ENCODE peak calls at places on chromosomes 16 and 17, in five cellular contexts. One of them, this sample, is unnamed.

GRCh38 chr16:30033270-30033669 is 2.2 kb upstream of the TLCD3B start:
- DNase-seq in activated effector memory CD4-positive, alpha-beta T cell treated with anti-CD3 and anti-CD28 coated beads, Interleukin-2, amount 50 U/mL, for 16 hours: no peak
- DNase-seq in CD8-positive, alpha-beta memory T cell: no peak
- DNase-seq in activated T-cell treated with anti-CD3 and anti-CD28 coated beads for 1 hour: no peak
- DNase-seq in Kasumi-1: no peak
- DNase-seq in this sample: no peak

GRCh38 chr16:58582971-58583765 is 46.5 kb downstream of the CNOT1 start:
- DNase-seq in activated effector memory CD4-positive, alpha-beta T cell treated with anti-CD3 and anti-CD28 coated beads, Interleukin-2, amount 50 U/mL, for 16 hours: no peak
- DNase-seq in CD8-positive, alpha-beta memory T cell: no peak
- DNase-seq in activated T-cell treated with anti-CD3 and anti-CD28 coated beads for 1 hour: no peak
- DNase-seq in Kasumi-1: no peak
- DNase-seq in this sample: no peak

GRCh38 chr16:4306439-4307214 is 9.2 kb upstream of the GLIS2 start:
- DNase-seq in activated effector memory CD4-positive, alpha-beta T cell treated with anti-CD3 and anti-CD28 coated beads, Interleukin-2, amount 50 U/mL, for 16 hours: peak; percentile 79
- DNase-seq in CD8-positive, alpha-beta memory T cell: peak; percentile 56
- DNase-seq in activated T-cell treated with anti-CD3 and anti-CD28 coated beads for 1 hour: no peak
- DNase-seq in Kasumi-1: no peak
- DNase-seq in this sample: no peak

GRCh38 chr16:24944206-24944605 is 71.0 kb downstream of the ARHGAP17 start:
- DNase-seq in activated effector memory CD4-positive, alpha-beta T cell treated with anti-CD3 and anti-CD28 coated beads, Interleukin-2, amount 50 U/mL, for 16 hours: no peak
- DNase-seq in CD8-positive, alpha-beta memory T cell: no peak
- DNase-seq in activated T-cell treated with anti-CD3 and anti-CD28 coated beads for 1 hour: no peak
- DNase-seq in Kasumi-1: no peak
- DNase-seq in this sample: no peak

GRCh38 chr17:79044462-79044861 is 20.5 kb downstream of the C1QTNF1 start:
- DNase-seq in activated effector memory CD4-positive, alpha-beta T cell treated with anti-CD3 and anti-CD28 coated beads, Interleukin-2, amount 50 U/mL, for 16 hours: peak; percentile 9
- DNase-seq in CD8-positive, alpha-beta memory T cell: no peak
- DNase-seq in activated T-cell treated with anti-CD3 and anti-CD28 coated beads for 1 hour: no peak
- DNase-seq in Kasumi-1: no peak
- DNase-seq in this sample: no peak

GRCh38 chr17:41307647-41308046 is 1.5 kb downstream of the KRTAP16-1 start:
- DNase-seq in activated effector memory CD4-positive, alpha-beta T cell treated with anti-CD3 and anti-CD28 coated beads, Interleukin-2, amount 50 U/mL, for 16 hours: no peak
- DNase-seq in CD8-positive, alpha-beta memory T cell: no peak
- DNase-seq in activated T-cell treated with anti-CD3 and anti-CD28 coated beads for 1 hour: no peak
- DNase-seq in Kasumi-1: no peak
- DNase-seq in this sample: peak; percentile 45

GRCh38 chr17:42518046-42518754 is 17.8 kb upstream of the NAGLU start:
- DNase-seq in activated effector memory CD4-positive, alpha-beta T cell treated with anti-CD3 and anti-CD28 coated beads, Interleukin-2, amount 50 U/mL, for 16 hours: no peak
- DNase-seq in CD8-positive, alpha-beta memory T cell: no peak
- DNase-seq in activated T-cell treated with anti-CD3 and anti-CD28 coated beads for 1 hour: no peak
- DNase-seq in Kasumi-1: no peak
- DNase-seq in this sample: peak; percentile 46

GRCh38 chr17:69723741-69724140 is 309.2 kb downstream of the MAP2K6 start:
- DNase-seq in activated effector memory CD4-positive, alpha-beta T cell treated with anti-CD3 and anti-CD28 coated beads, Interleukin-2, amount 50 U/mL, for 16 hours: no peak
- DNase-seq in CD8-positive, alpha-beta memory T cell: no peak
- DNase-seq in activated T-cell treated with anti-CD3 and anti-CD28 coated beads for 1 hour: no peak
- DNase-seq in Kasumi-1: no peak
- DNase-seq in this sample: no peak

GRCh38 chr16:50201784-50202183 is 48.7 kb downstream of the TENT4B start:
- DNase-seq in activated effector memory CD4-positive, alpha-beta T cell treated with anti-CD3 and anti-CD28 coated beads, Interleukin-2, amount 50 U/mL, for 16 hours: no peak
- DNase-seq in CD8-positive, alpha-beta memory T cell: no peak
- DNase-seq in activated T-cell treated with anti-CD3 and anti-CD28 coated beads for 1 hour: no peak
- DNase-seq in Kasumi-1: no peak
- DNase-seq in this sample: no peak

GRCh38 chr17:43860927-43861622 is 14.1 kb downstream of the CD300LG start:
- DNase-seq in activated effector memory CD4-positive, alpha-beta T cell treated with anti-CD3 and anti-CD28 coated beads, Interleukin-2, amount 50 U/mL, for 16 hours: no peak
- DNase-seq in CD8-positive, alpha-beta memory T cell: no peak
- DNase-seq in activated T-cell treated with anti-CD3 and anti-CD28 coated beads for 1 hour: no peak
- DNase-seq in Kasumi-1: no peak
- DNase-seq in this sample: peak; percentile 11

GRCh38 chr16:1470543-1471251 is 4.1 kb downstream of the CLCN7 start:
- DNase-seq in activated effector memory CD4-positive, alpha-beta T cell treated with anti-CD3 and anti-CD28 coated beads, Interleukin-2, amount 50 U/mL, for 16 hours: peak; percentile 45
- DNase-seq in CD8-positive, alpha-beta memory T cell: no peak
- DNase-seq in activated T-cell treated with anti-CD3 and anti-CD28 coated beads for 1 hour: no peak
- DNase-seq in Kasumi-1: no peak
- DNase-seq in this sample: peak; percentile 86

GRCh38 chr16:66270333-66270927 is 96.1 kb upstream of the CDH5 start:
- DNase-seq in activated effector memory CD4-positive, alpha-beta T cell treated with anti-CD3 and anti-CD28 coated beads, Interleukin-2, amount 50 U/mL, for 16 hours: peak; percentile 86
- DNase-seq in CD8-positive, alpha-beta memory T cell: peak; percentile 28
- DNase-seq in activated T-cell treated with anti-CD3 and anti-CD28 coated beads for 1 hour: peak; percentile 46
- DNase-seq in Kasumi-1: peak; percentile 64
- DNase-seq in this sample: peak; percentile 52

GRCh38 chr16:25716186-25716585 is 24.4 kb downstream of the HS3ST4 start:
- DNase-seq in activated effector memory CD4-positive, alpha-beta T cell treated with anti-CD3 and anti-CD28 coated beads, Interleukin-2, amount 50 U/mL, for 16 hours: no peak
- DNase-seq in CD8-positive, alpha-beta memory T cell: no peak
- DNase-seq in activated T-cell treated with anti-CD3 and anti-CD28 coated beads for 1 hour: no peak
- DNase-seq in Kasumi-1: no peak
- DNase-seq in this sample: no peak

GRCh38 chr16:88464447-88465318 is 11.6 kb downstream of the ZFPM1 start:
- DNase-seq in activated effector memory CD4-positive, alpha-beta T cell treated with anti-CD3 and anti-CD28 coated beads, Interleukin-2, amount 50 U/mL, for 16 hours: no peak
- DNase-seq in CD8-positive, alpha-beta memory T cell: no peak
- DNase-seq in activated T-cell treated with anti-CD3 and anti-CD28 coated beads for 1 hour: no peak
- DNase-seq in Kasumi-1: peak; percentile 41
- DNase-seq in this sample: peak; percentile 55

GRCh38 chr16:75818491-75818890 is 92.2 kb upstream of the CPHXL start:
- DNase-seq in activated effector memory CD4-positive, alpha-beta T cell treated with anti-CD3 and anti-CD28 coated beads, Interleukin-2, amount 50 U/mL, for 16 hours: no peak
- DNase-seq in CD8-positive, alpha-beta memory T cell: no peak
- DNase-seq in activated T-cell treated with anti-CD3 and anti-CD28 coated beads for 1 hour: no peak
- DNase-seq in Kasumi-1: no peak
- DNase-seq in this sample: no peak

GRCh38 chr17:6981426-6981825 is 14.4 kb upstream of the ALOX12 start:
- DNase-seq in activated effector memory CD4-positive, alpha-beta T cell treated with anti-CD3 and anti-CD28 coated beads, Interleukin-2, amount 50 U/mL, for 16 hours: no peak
- DNase-seq in CD8-positive, alpha-beta memory T cell: no peak
- DNase-seq in activated T-cell treated with anti-CD3 and anti-CD28 coated beads for 1 hour: no peak
- DNase-seq in Kasumi-1: peak; percentile 61
- DNase-seq in this sample: no peak

This sample was measured in HL-60.